ENCODE peak calls at places on chromosomes 4 and X, in nine cellular contexts. L is dorsolateral prefrontal cortex; B is nucleus accumbens; X is EH; F is activated CD4-positive, CD25-positive, alpha-beta regulatory T cell; P is NAMALWA; Z is NCI-H345; D is stimulated activated CD4-positive, alpha-beta T cell treated with anti-CD3 and anti-CD28 coated beads, Interleukin-4, amount 100 ng/mL, for 4 hours; R is stimulated activated CD8-positive, alpha-beta memory T cell treated with anti-CD3 and anti-CD28 coated beads, Interleukin-7, amount 100 ng/mL, for 1 hour. A is an unnamed sample.

GRCh38 chrX:54029543-54030143 is 14.6 kb downstream of the PHF8 start:
- DNase-seq in R (no peak), Z (peak; percentile 83), L (no peak), D (no peak), F (no peak), P (no peak), B (no peak), X (no peak), A (no peak)

GRCh38 chr4:184811484-184812180 is 14.1 kb downstream of the ACSL1 start:
- DNase-seq in R (no peak), D (no peak), X (no peak), B (no peak), P (no peak), L (no peak), Z (no peak), F (no peak), A (no peak)

GRCh38 chr4:132384709-132385108 is 764.4 kb upstream of the PCDH10 start:
- DNase-seq in B (no peak), F (no peak), Z (no peak), L (no peak), D (no peak), X (no peak), R (no peak), P (no peak), A (no peak)

GRCh38 chrX:22155126-22155525 is 117.6 kb upstream of the CBLL2 start:
- DNase-seq in Z (no peak), R (no peak), X (no peak), F (no peak), P (no peak), L (no peak), D (no peak), B (no peak), A (no peak)

GRCh38 chr4:82898322-82899243 is 2.0 kb upstream of the THAP9 start:
- DNase-seq in R (no peak), B (no peak), P (peak; percentile 72), X (peak; percentile 92), L (no peak), F (no peak), Z (no peak), D (no peak), A (no peak)

GRCh38 chr4:123114084-123114914 is 191.9 kb upstream of the NUDT6 start:
- DNase-seq in Z (no peak), B (no peak), D (no peak), P (no peak), R (no peak), F (no peak), L (no peak), X (no peak), A (no peak)

GRCh38 chrX:41449615-41450014 is 2.5 kb downstream of the NYX start:
- DNase-seq in R (no peak), B (no peak), F (no peak), P (peak; percentile 74), Z (peak; percentile 37), D (no peak), L (peak; percentile 18), X (peak; percentile 77), A (no peak)

GRCh38 chrX:21529771-21530170 is 128.4 kb downstream of the KLHL34 start:
- DNase-seq in L (no peak), B (no peak), X (peak; percentile 50), Z (no peak), D (no peak), R (no peak), F (no peak), P (no peak), A (no peak)

GRCh38 chr4:168183717-168184571 is 91.6 kb downstream of the ANXA10 start:
- DNase-seq in R (no peak), D (no peak), L (no peak), B (no peak), F (no peak), P (peak; percentile 50), Z (peak; percentile 5), X (peak; percentile 47), A (no peak)

GRCh38 chr4:113882668-113883067 is 96.8 kb downstream of the ARSJ start:
- DNase-seq in X (peak; percentile 73), Z (no peak), B (no peak), L (no peak), P (no peak), R (no peak), D (no peak), F (no peak), A (no peak)

GRCh38 chrX:95076449-95076848 is 1402.4 kb downstream of the FAM133A start:
- DNase-seq in P (peak; percentile 42), X (peak; percentile 66), R (no peak), Z (peak; percentile 49), L (no peak), F (no peak), B (no peak), D (no peak), A (no peak)

GRCh38 chrX:134676440-134676839 is 18.2 kb upstream of the PLAC1 start:
- DNase-seq in F (no peak), X (peak; percentile 85), R (no peak), P (no peak), Z (no peak), L (no peak), D (no peak), B (no peak), A (no peak)

GRCh38 chr4:55397024-55397520 is 1.3 kb downstream of the TMEM165 start:
- DNase-seq in B (no peak), L (no peak), F (no peak), R (no peak), Z (no peak), P (peak; percentile 37), X (no peak), D (no peak), A (no peak)

GRCh38 chrX:131595120-131595519 is 51.2 kb downstream of the OR13H1 start:
- DNase-seq in F (no peak), D (no peak), Z (no peak), L (no peak), X (no peak), R (no peak), P (no peak), B (no peak), A (no peak)

GRCh38 chrX:56233100-56233499 is 944 bp downstream of the KLF8 start:
- DNase-seq in X (no peak), D (no peak), R (no peak), P (no peak), L (no peak), F (no peak), Z (no peak), B (no peak), A (no peak)

GRCh38 chr4:165331823-165332222 is 4.4 kb downstream of the MSMO1 start:
- DNase-seq in L (no peak), R (no peak), B (no peak), F (no peak), Z (no peak), D (no peak), P (no peak), X (no peak), A (no peak)

GRCh38 chr4:88939697-88940096 is 117.3 kb downstream of the FAM13A start:
- DNase-seq in X (peak; percentile 50), B (no peak), Z (no peak), R (no peak), F (no peak), D (no peak), P (no peak), L (no peak), A (no peak)

GRCh38 chr4:78171482-78171881 is 114.4 kb downstream of the FRAS1 start:
- DNase-seq in L (no peak), F (no peak), X (no peak), R (no peak), Z (no peak), D (no peak), P (no peak), B (no peak), A (no peak)

GRCh38 chrX:73903941-73904340 is 340.9 kb downstream of the CHIC1 start:
- DNase-seq in B (no peak), Z (no peak), F (no peak), X (peak; percentile 27), R (no peak), L (no peak), D (no peak), P (no peak), A (no peak)

GRCh38 chr4:2261110-2261852 is 628 bp downstream of the MXD4 start:
- DNase-seq in Z (peak; percentile 4), X (peak; percentile 66), B (no peak), R (no peak), L (no peak), D (peak; percentile 17), P (peak; percentile 65), F (peak; percentile 26), A (no peak)

A was measured in activated CD4-positive, alpha-beta T cell treated with anti-CD3 and anti-CD28 coated beads for 1 hour.